ENCODE peak calls at places on chromosomes 13 and 19, in nine cellular contexts. One of them, this sample, is unnamed.

GRCh38 chr13:62643799-62644484 is 1228.3 kb upstream of the PCDH20 start:
- DNase-seq in EL: no peak
- DNase-seq in MG63: no peak
- DNase-seq in stimulated activated CD4-positive, alpha-beta T cell treated with anti-CD3 and anti-CD28 coated beads, TNF-alpha, amount 100 ng/mL, for 24 hours: no peak
- DNase-seq in GM04504: no peak
- DNase-seq in activated T-cell treated with anti-CD3 and anti-CD28 coated beads, Interleukin-2, amount 50 U/mL, for 72 hours: no peak
- DNase-seq in NCI-H748 treated with DMSO at 0.1 percent for 48 hours: no peak
- DNase-seq in small intestine: no peak
- DNase-seq in DMS153: no peak
- DNase-seq in this sample: no peak

GRCh38 chr19:16801599-16801998 is 27.6 kb upstream of the SIN3B start:
- DNase-seq in EL: peak; percentile 48
- DNase-seq in MG63: peak; percentile 87
- DNase-seq in stimulated activated CD4-positive, alpha-beta T cell treated with anti-CD3 and anti-CD28 coated beads, TNF-alpha, amount 100 ng/mL, for 24 hours: no peak
- DNase-seq in GM04504: peak; percentile 38
- DNase-seq in activated T-cell treated with anti-CD3 and anti-CD28 coated beads, Interleukin-2, amount 50 U/mL, for 72 hours: no peak
- DNase-seq in NCI-H748 treated with DMSO at 0.1 percent for 48 hours: no peak
- DNase-seq in small intestine: no peak
- DNase-seq in DMS153: no peak
- DNase-seq in this sample: no peak

GRCh38 chr19:29800086-29800825 is 11.5 kb upstream of the CCNE1 start:
- DNase-seq in EL: no peak
- DNase-seq in MG63: peak; percentile 43
- DNase-seq in stimulated activated CD4-positive, alpha-beta T cell treated with anti-CD3 and anti-CD28 coated beads, TNF-alpha, amount 100 ng/mL, for 24 hours: no peak
- DNase-seq in GM04504: no peak
- DNase-seq in activated T-cell treated with anti-CD3 and anti-CD28 coated beads, Interleukin-2, amount 50 U/mL, for 72 hours: no peak
- DNase-seq in NCI-H748 treated with DMSO at 0.1 percent for 48 hours: no peak
- DNase-seq in small intestine: no peak
- DNase-seq in DMS153: no peak
- DNase-seq in this sample: no peak

GRCh38 chr13:50417597-50417996 is 402.4 kb downstream of the KCNRG start:
- DNase-seq in EL: no peak
- DNase-seq in MG63: peak; percentile 14
- DNase-seq in stimulated activated CD4-positive, alpha-beta T cell treated with anti-CD3 and anti-CD28 coated beads, TNF-alpha, amount 100 ng/mL, for 24 hours: no peak
- DNase-seq in GM04504: no peak
- DNase-seq in activated T-cell treated with anti-CD3 and anti-CD28 coated beads, Interleukin-2, amount 50 U/mL, for 72 hours: no peak
- DNase-seq in NCI-H748 treated with DMSO at 0.1 percent for 48 hours: no peak
- DNase-seq in small intestine: no peak
- DNase-seq in DMS153: no peak
- DNase-seq in this sample: no peak

GRCh38 chr19:4877753-4878490 is 10.5 kb upstream of the PLIN3 start:
- DNase-seq in EL: no peak
- DNase-seq in MG63: no peak
- DNase-seq in stimulated activated CD4-positive, alpha-beta T cell treated with anti-CD3 and anti-CD28 coated beads, TNF-alpha, amount 100 ng/mL, for 24 hours: no peak
- DNase-seq in GM04504: no peak
- DNase-seq in activated T-cell treated with anti-CD3 and anti-CD28 coated beads, Interleukin-2, amount 50 U/mL, for 72 hours: no peak
- DNase-seq in NCI-H748 treated with DMSO at 0.1 percent for 48 hours: no peak
- DNase-seq in small intestine: no peak
- DNase-seq in DMS153: no peak
- DNase-seq in this sample: no peak

GRCh38 chr19:55697698-55698097 is 22.7 kb downstream of the EPN1 start:
- DNase-seq in EL: no peak
- DNase-seq in MG63: no peak
- DNase-seq in stimulated activated CD4-positive, alpha-beta T cell treated with anti-CD3 and anti-CD28 coated beads, TNF-alpha, amount 100 ng/mL, for 24 hours: no peak
- DNase-seq in GM04504: no peak
- DNase-seq in activated T-cell treated with anti-CD3 and anti-CD28 coated beads, Interleukin-2, amount 50 U/mL, for 72 hours: no peak
- DNase-seq in NCI-H748 treated with DMSO at 0.1 percent for 48 hours: no peak
- DNase-seq in small intestine: no peak
- DNase-seq in DMS153: no peak
- DNase-seq in this sample: no peak

GRCh38 chr13:72953391-72953960 is 105.3 kb upstream of the KLF5 start:
- DNase-seq in EL: no peak
- DNase-seq in MG63: no peak
- DNase-seq in stimulated activated CD4-positive, alpha-beta T cell treated with anti-CD3 and anti-CD28 coated beads, TNF-alpha, amount 100 ng/mL, for 24 hours: no peak
- DNase-seq in GM04504: no peak
- DNase-seq in activated T-cell treated with anti-CD3 and anti-CD28 coated beads, Interleukin-2, amount 50 U/mL, for 72 hours: no peak
- DNase-seq in NCI-H748 treated with DMSO at 0.1 percent for 48 hours: peak; percentile 15
- DNase-seq in small intestine: peak; percentile 85
- DNase-seq in DMS153: peak; percentile 3
- DNase-seq in this sample: no peak

GRCh38 chr13:110412132-110412912 is 105.2 kb downstream of the COL4A2 start:
- DNase-seq in EL: peak; percentile 99
- DNase-seq in MG63: peak; percentile 84
- DNase-seq in stimulated activated CD4-positive, alpha-beta T cell treated with anti-CD3 and anti-CD28 coated beads, TNF-alpha, amount 100 ng/mL, for 24 hours: peak; percentile 24
- DNase-seq in GM04504: peak; percentile 98
- DNase-seq in activated T-cell treated with anti-CD3 and anti-CD28 coated beads, Interleukin-2, amount 50 U/mL, for 72 hours: peak; percentile 72
- DNase-seq in NCI-H748 treated with DMSO at 0.1 percent for 48 hours: peak; percentile 20
- DNase-seq in small intestine: peak; percentile 58
- DNase-seq in DMS153: peak; percentile 57
- DNase-seq in this sample: peak; percentile 1

GRCh38 chr13:104984296-104984818 is 1551.1 kb downstream of the EFNB2 start:
- DNase-seq in EL: peak; percentile 34
- DNase-seq in MG63: no peak
- DNase-seq in stimulated activated CD4-positive, alpha-beta T cell treated with anti-CD3 and anti-CD28 coated beads, TNF-alpha, amount 100 ng/mL, for 24 hours: no peak
- DNase-seq in GM04504: no peak
- DNase-seq in activated T-cell treated with anti-CD3 and anti-CD28 coated beads, Interleukin-2, amount 50 U/mL, for 72 hours: peak; percentile 37
- DNase-seq in NCI-H748 treated with DMSO at 0.1 percent for 48 hours: no peak
- DNase-seq in small intestine: no peak
- DNase-seq in DMS153: no peak
- DNase-seq in this sample: no peak

GRCh38 chr13:83221256-83221655 is 661.0 kb downstream of the SLITRK1 start:
- DNase-seq in EL: peak; percentile 46
- DNase-seq in MG63: peak; percentile 6
- DNase-seq in stimulated activated CD4-positive, alpha-beta T cell treated with anti-CD3 and anti-CD28 coated beads, TNF-alpha, amount 100 ng/mL, for 24 hours: no peak
- DNase-seq in GM04504: no peak
- DNase-seq in activated T-cell treated with anti-CD3 and anti-CD28 coated beads, Interleukin-2, amount 50 U/mL, for 72 hours: no peak
- DNase-seq in NCI-H748 treated with DMSO at 0.1 percent for 48 hours: no peak
- DNase-seq in small intestine: no peak
- DNase-seq in DMS153: no peak
- DNase-seq in this sample: no peak

GRCh38 chr19:18429717-18430416 is 8.1 kb downstream of the ISYNA1 start:
- DNase-seq in EL: no peak
- DNase-seq in MG63: no peak
- DNase-seq in stimulated activated CD4-positive, alpha-beta T cell treated with anti-CD3 and anti-CD28 coated beads, TNF-alpha, amount 100 ng/mL, for 24 hours: no peak
- DNase-seq in GM04504: no peak
- DNase-seq in activated T-cell treated with anti-CD3 and anti-CD28 coated beads, Interleukin-2, amount 50 U/mL, for 72 hours: no peak
- DNase-seq in NCI-H748 treated with DMSO at 0.1 percent for 48 hours: no peak
- DNase-seq in small intestine: no peak
- DNase-seq in DMS153: no peak
- DNase-seq in this sample: no peak

GRCh38 chr19:18843960-18844359 is 12.2 kb downstream of the UPF1 start:
- DNase-seq in EL: peak; percentile 28
- DNase-seq in MG63: no peak
- DNase-seq in stimulated activated CD4-positive, alpha-beta T cell treated with anti-CD3 and anti-CD28 coated beads, TNF-alpha, amount 100 ng/mL, for 24 hours: no peak
- DNase-seq in GM04504: no peak
- DNase-seq in activated T-cell treated with anti-CD3 and anti-CD28 coated beads, Interleukin-2, amount 50 U/mL, for 72 hours: no peak
- DNase-seq in NCI-H748 treated with DMSO at 0.1 percent for 48 hours: no peak
- DNase-seq in small intestine: no peak
- DNase-seq in DMS153: no peak
- DNase-seq in this sample: no peak

GRCh38 chr13:75803175-75803611 is 167.1 kb downstream of the LMO7 start:
- DNase-seq in EL: no peak
- DNase-seq in MG63: no peak
- DNase-seq in stimulated activated CD4-positive, alpha-beta T cell treated with anti-CD3 and anti-CD28 coated beads, TNF-alpha, amount 100 ng/mL, for 24 hours: no peak
- DNase-seq in GM04504: no peak
- DNase-seq in activated T-cell treated with anti-CD3 and anti-CD28 coated beads, Interleukin-2, amount 50 U/mL, for 72 hours: no peak
- DNase-seq in NCI-H748 treated with DMSO at 0.1 percent for 48 hours: peak; percentile 40
- DNase-seq in small intestine: peak; percentile 44
- DNase-seq in DMS153: peak; percentile 82
- DNase-seq in this sample: no peak

GRCh38 chr13:113947321-113948033 is 26.4 kb downstream of the C13orf46 start:
- DNase-seq in EL: peak; percentile 42
- DNase-seq in MG63: peak; percentile 57
- DNase-seq in stimulated activated CD4-positive, alpha-beta T cell treated with anti-CD3 and anti-CD28 coated beads, TNF-alpha, amount 100 ng/mL, for 24 hours: no peak
- DNase-seq in GM04504: peak; percentile 43
- DNase-seq in activated T-cell treated with anti-CD3 and anti-CD28 coated beads, Interleukin-2, amount 50 U/mL, for 72 hours: no peak
- DNase-seq in NCI-H748 treated with DMSO at 0.1 percent for 48 hours: no peak
- DNase-seq in small intestine: peak; percentile 66
- DNase-seq in DMS153: no peak
- DNase-seq in this sample: no peak

GRCh38 chr19:16143399-16144215 is at the start of gene HSH2D:
- DNase-seq in EL: no peak
- DNase-seq in MG63: no peak
- DNase-seq in stimulated activated CD4-positive, alpha-beta T cell treated with anti-CD3 and anti-CD28 coated beads, TNF-alpha, amount 100 ng/mL, for 24 hours: peak; percentile 48
- DNase-seq in GM04504: no peak
- DNase-seq in activated T-cell treated with anti-CD3 and anti-CD28 coated beads, Interleukin-2, amount 50 U/mL, for 72 hours: peak; percentile 84
- DNase-seq in NCI-H748 treated with DMSO at 0.1 percent for 48 hours: no peak
- DNase-seq in small intestine: peak; percentile 98
- DNase-seq in DMS153: peak; percentile 86
- DNase-seq in this sample: no peak

GRCh38 chr13:96417956-96418355 is 328.0 kb downstream of the HS6ST3 start:
- DNase-seq in EL: no peak
- DNase-seq in MG63: no peak
- DNase-seq in stimulated activated CD4-positive, alpha-beta T cell treated with anti-CD3 and anti-CD28 coated beads, TNF-alpha, amount 100 ng/mL, for 24 hours: no peak
- DNase-seq in GM04504: no peak
- DNase-seq in activated T-cell treated with anti-CD3 and anti-CD28 coated beads, Interleukin-2, amount 50 U/mL, for 72 hours: no peak
- DNase-seq in NCI-H748 treated with DMSO at 0.1 percent for 48 hours: no peak
- DNase-seq in small intestine: no peak
- DNase-seq in DMS153: no peak
- DNase-seq in this sample: no peak

GRCh38 chr13:37106642-37107041 is 1.2 kb upstream of the CSNK1A1L start:
- DNase-seq in EL: no peak
- DNase-seq in MG63: no peak
- DNase-seq in stimulated activated CD4-positive, alpha-beta T cell treated with anti-CD3 and anti-CD28 coated beads, TNF-alpha, amount 100 ng/mL, for 24 hours: no peak
- DNase-seq in GM04504: no peak
- DNase-seq in activated T-cell treated with anti-CD3 and anti-CD28 coated beads, Interleukin-2, amount 50 U/mL, for 72 hours: no peak
- DNase-seq in NCI-H748 treated with DMSO at 0.1 percent for 48 hours: no peak
- DNase-seq in small intestine: no peak
- DNase-seq in DMS153: no peak
- DNase-seq in this sample: no peak

GRCh38 chr19:32234663-32235217 is 110.7 kb upstream of the ZNF507 start:
- DNase-seq in EL: no peak
- DNase-seq in MG63: no peak
- DNase-seq in stimulated activated CD4-positive, alpha-beta T cell treated with anti-CD3 and anti-CD28 coated beads, TNF-alpha, amount 100 ng/mL, for 24 hours: no peak
- DNase-seq in GM04504: no peak
- DNase-seq in activated T-cell treated with anti-CD3 and anti-CD28 coated beads, Interleukin-2, amount 50 U/mL, for 72 hours: no peak
- DNase-seq in NCI-H748 treated with DMSO at 0.1 percent for 48 hours: no peak
- DNase-seq in small intestine: no peak
- DNase-seq in DMS153: no peak
- DNase-seq in this sample: no peak

GRCh38 chr19:38685666-38686529 is 38.4 kb downstream of the ACTN4 start:
- DNase-seq in EL: peak; percentile 58
- DNase-seq in MG63: peak; percentile 48
- DNase-seq in stimulated activated CD4-positive, alpha-beta T cell treated with anti-CD3 and anti-CD28 coated beads, TNF-alpha, amount 100 ng/mL, for 24 hours: no peak
- DNase-seq in GM04504: no peak
- DNase-seq in activated T-cell treated with anti-CD3 and anti-CD28 coated beads, Interleukin-2, amount 50 U/mL, for 72 hours: no peak
- DNase-seq in NCI-H748 treated with DMSO at 0.1 percent for 48 hours: no peak
- DNase-seq in small intestine: peak; percentile 77
- DNase-seq in DMS153: no peak
- DNase-seq in this sample: peak; percentile 90

GRCh38 chr19:18793144-18794028 is 2.3 kb upstream of the COMP start:
- DNase-seq in EL: no peak
- DNase-seq in MG63: no peak
- DNase-seq in stimulated activated CD4-positive, alpha-beta T cell treated with anti-CD3 and anti-CD28 coated beads, TNF-alpha, amount 100 ng/mL, for 24 hours: no peak
- DNase-seq in GM04504: no peak
- DNase-seq in activated T-cell treated with anti-CD3 and anti-CD28 coated beads, Interleukin-2, amount 50 U/mL, for 72 hours: no peak
- DNase-seq in NCI-H748 treated with DMSO at 0.1 percent for 48 hours: no peak
- DNase-seq in small intestine: no peak
- DNase-seq in DMS153: no peak
- DNase-seq in this sample: no peak

GRCh38 chr19:16098416-16098768 is 13.3 kb upstream of the RAB8A start:
- DNase-seq in EL: no peak
- DNase-seq in MG63: no peak
- DNase-seq in stimulated activated CD4-positive, alpha-beta T cell treated with anti-CD3 and anti-CD28 coated beads, TNF-alpha, amount 100 ng/mL, for 24 hours: no peak
- DNase-seq in GM04504: no peak
- DNase-seq in activated T-cell treated with anti-CD3 and anti-CD28 coated beads, Interleukin-2, amount 50 U/mL, for 72 hours: no peak
- DNase-seq in NCI-H748 treated with DMSO at 0.1 percent for 48 hours: no peak
- DNase-seq in small intestine: no peak
- DNase-seq in DMS153: no peak
- DNase-seq in this sample: no peak

GRCh38 chr19:1144741-1145140 is 29.3 kb downstream of the SBNO2 start:
- DNase-seq in EL: no peak
- DNase-seq in MG63: no peak
- DNase-seq in stimulated activated CD4-positive, alpha-beta T cell treated with anti-CD3 and anti-CD28 coated beads, TNF-alpha, amount 100 ng/mL, for 24 hours: no peak
- DNase-seq in GM04504: no peak
- DNase-seq in activated T-cell treated with anti-CD3 and anti-CD28 coated beads, Interleukin-2, amount 50 U/mL, for 72 hours: no peak
- DNase-seq in NCI-H748 treated with DMSO at 0.1 percent for 48 hours: no peak
- DNase-seq in small intestine: no peak
- DNase-seq in DMS153: no peak
- DNase-seq in this sample: no peak

GRCh38 chr13:112249644-112250610 is 126.2 kb upstream of the SPACA7 start:
- DNase-seq in EL: no peak
- DNase-seq in MG63: no peak
- DNase-seq in stimulated activated CD4-positive, alpha-beta T cell treated with anti-CD3 and anti-CD28 coated beads, TNF-alpha, amount 100 ng/mL, for 24 hours: no peak
- DNase-seq in GM04504: no peak
- DNase-seq in activated T-cell treated with anti-CD3 and anti-CD28 coated beads, Interleukin-2, amount 50 U/mL, for 72 hours: no peak
- DNase-seq in NCI-H748 treated with DMSO at 0.1 percent for 48 hours: no peak
- DNase-seq in small intestine: no peak
- DNase-seq in DMS153: no peak
- DNase-seq in this sample: no peak

GRCh38 chr13:74886496-74886895 is 595.5 kb downstream of the TBC1D4 start:
- DNase-seq in EL: no peak
- DNase-seq in MG63: no peak
- DNase-seq in stimulated activated CD4-positive, alpha-beta T cell treated with anti-CD3 and anti-CD28 coated beads, TNF-alpha, amount 100 ng/mL, for 24 hours: no peak
- DNase-seq in GM04504: no peak
- DNase-seq in activated T-cell treated with anti-CD3 and anti-CD28 coated beads, Interleukin-2, amount 50 U/mL, for 72 hours: no peak
- DNase-seq in NCI-H748 treated with DMSO at 0.1 percent for 48 hours: no peak
- DNase-seq in small intestine: no peak
- DNase-seq in DMS153: no peak
- DNase-seq in this sample: no peak